ENCODE peak calls at places on chromosome 22, in four cellular contexts. One of them, this sample, is unnamed.

GRCh38 chr22:27212617-27213177 is 555.3 kb downstream of the MIAT start:
- DNase-seq in GM12878: no peak
- DNase-seq in H1: no peak
- DNase-seq in HepG2: no peak
- DNase-seq in this sample: no peak

GRCh38 chr22:17087176-17088131 is 2.7 kb downstream of the IL17RA start:
- DNase-seq in H1: no peak
- DNase-seq in HepG2: no peak
- DNase-seq in GM12878: peak; percentile 55
- DNase-seq in this sample: no peak

GRCh38 chr22:23067023-23067650 is 3.2 kb upstream of the GNAZ start:
- DNase-seq in H1: peak; percentile 36
- DNase-seq in HepG2: no peak
- DNase-seq in GM12878: no peak
- DNase-seq in this sample: no peak

GRCh38 chr22:27949421-27949820 is 30.4 kb upstream of the PITPNB start:
- DNase-seq in GM12878: no peak
- DNase-seq in HepG2: peak; percentile 21
- DNase-seq in H1: no peak
- DNase-seq in this sample: no peak

GRCh38 chr22:38742176-38742942 is 13.4 kb downstream of the SUN2 start:
- DNase-seq in HepG2: no peak
- DNase-seq in H1: no peak
- DNase-seq in GM12878: no peak
- DNase-seq in this sample: no peak

GRCh38 chr22:47115518-47115890 is 353.1 kb downstream of the TBC1D22A start:
- DNase-seq in H1: no peak
- DNase-seq in HepG2: no peak
- DNase-seq in GM12878: no peak
- DNase-seq in this sample: no peak

GRCh38 chr22:17924735-17925727 is 99.3 kb downstream of the MICAL3 start:
- DNase-seq in HepG2: no peak
- DNase-seq in GM12878: no peak
- DNase-seq in H1: no peak
- DNase-seq in this sample: no peak

GRCh38 chr22:50031189-50032091 is 18.9 kb upstream of the IL17REL start:
- DNase-seq in GM12878: no peak
- DNase-seq in HepG2: no peak
- DNase-seq in H1: no peak
- DNase-seq in this sample: no peak

GRCh38 chr22:46201059-46201757 is 48.9 kb downstream of the CDPF1 start:
- DNase-seq in H1: peak; percentile 66
- DNase-seq in GM12878: no peak
- DNase-seq in HepG2: peak; percentile 61
- DNase-seq in this sample: no peak

GRCh38 chr22:24571266-24571665 is 15.5 kb downstream of the SNRPD3 start:
- DNase-seq in HepG2: no peak
- DNase-seq in H1: no peak
- DNase-seq in GM12878: no peak
- DNase-seq in this sample: no peak

GRCh38 chr22:39179401-39179827 is 26.9 kb upstream of the CBX7 start:
- DNase-seq in H1: peak; percentile 55
- DNase-seq in GM12878: no peak
- DNase-seq in HepG2: no peak
- DNase-seq in this sample: peak; percentile 40

GRCh38 chr22:24244144-24244787 is 616 bp downstream of the GGT5 start:
- DNase-seq in HepG2: no peak
- DNase-seq in H1: no peak
- DNase-seq in GM12878: no peak
- DNase-seq in this sample: no peak

GRCh38 chr22:39188809-39189208 is 36.3 kb upstream of the CBX7 start:
- DNase-seq in GM12878: no peak
- DNase-seq in H1: no peak
- DNase-seq in HepG2: no peak
- DNase-seq in this sample: no peak

GRCh38 chr22:40599731-40600130 is 36.8 kb downstream of the MRTFA start:
- DNase-seq in HepG2: no peak
- DNase-seq in GM12878: no peak
- DNase-seq in H1: no peak
- DNase-seq in this sample: no peak

GRCh38 chr22:40606306-40606705 is 30.2 kb downstream of the MRTFA start:
- DNase-seq in GM12878: no peak
- DNase-seq in HepG2: peak; percentile 29
- DNase-seq in H1: no peak
- DNase-seq in this sample: no peak

GRCh38 chr22:40602231-40602630 is 34.3 kb downstream of the MRTFA start:
- DNase-seq in GM12878: no peak
- DNase-seq in HepG2: no peak
- DNase-seq in H1: no peak
- DNase-seq in this sample: no peak

GRCh38 chr22:40605676-40606250 is 30.8 kb downstream of the MRTFA start:
- DNase-seq in H1: no peak
- DNase-seq in GM12878: no peak
- DNase-seq in HepG2: no peak
- DNase-seq in this sample: no peak

DNA sequence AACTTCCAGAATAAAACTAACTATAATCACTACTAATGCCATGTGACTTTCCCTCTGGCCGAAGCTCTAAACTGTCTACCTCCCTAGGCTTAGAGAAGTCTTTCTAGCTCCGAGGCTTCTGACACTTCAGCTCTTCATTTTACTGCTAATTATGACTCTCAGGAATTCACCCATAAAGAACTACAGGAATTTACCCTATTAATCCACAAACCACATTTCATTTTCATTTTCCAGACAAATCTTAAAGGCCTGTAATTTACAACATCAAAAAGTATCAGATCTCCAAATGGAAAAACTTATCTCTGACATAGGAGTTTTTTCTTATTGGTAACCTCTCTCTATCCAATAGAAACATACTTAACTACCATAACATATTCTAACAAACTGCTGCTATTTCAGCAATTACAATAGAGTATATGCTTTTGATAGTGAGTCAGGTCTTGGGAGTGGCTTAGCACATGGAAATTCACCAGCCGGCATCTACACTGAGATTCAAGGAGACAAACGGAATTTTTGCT is 33.4 kb downstream of the MRTFA start:
- DNase-seq in H1: no peak
- DNase-seq in GM12878: no peak
- DNase-seq in HepG2: no peak
- DNase-seq in this sample: no peak
- TF ChIP-seq CBX5 in H1: no peak
- TF ChIP-seq CBX5 in GM12878: no peak
- TF ChIP-seq CBX5 in HepG2: no peak
- TF ChIP-seq CBX5 in this sample: no peak

GRCh38 chr22:43166132-43166930 is 15.0 kb downstream of the TSPO start:
- DNase-seq in H1: no peak
- DNase-seq in GM12878: no peak
- DNase-seq in HepG2: no peak
- DNase-seq in this sample: no peak
- TF ChIP-seq USF2 in H1: no peak
- TF ChIP-seq USF2 in GM12878: no peak
- TF ChIP-seq USF2 in HepG2: no peak
- TF ChIP-seq USF2 in this sample: no peak

GRCh38 chr22:44957267-44957905 is 52.4 kb downstream of the PHF21B start:
- DNase-seq in H1: no peak
- DNase-seq in HepG2: peak; percentile 9
- DNase-seq in GM12878: no peak
- DNase-seq in this sample: no peak
- TF ChIP-seq CBX5 in H1: no peak
- TF ChIP-seq CBX5 in HepG2: no peak
- TF ChIP-seq CBX5 in GM12878: no peak
- TF ChIP-seq CBX5 in this sample: no peak

GRCh38 chr22:36795633-36796032 is 19.7 kb upstream of the IFT27 start:
- DNase-seq in HepG2: no peak
- DNase-seq in H1: no peak
- DNase-seq in GM12878: no peak
- DNase-seq in this sample: no peak

GRCh38 chr22:36787594-36787993 is 11.7 kb upstream of the IFT27 start:
- DNase-seq in H1: no peak
- DNase-seq in HepG2: no peak
- DNase-seq in GM12878: no peak
- DNase-seq in this sample: no peak

GRCh38 chr22:36790648-36791047 is 14.7 kb upstream of the IFT27 start:
- DNase-seq in GM12878: no peak
- DNase-seq in HepG2: no peak
- DNase-seq in H1: no peak
- DNase-seq in this sample: no peak
- TF ChIP-seq USF2 in GM12878: no peak
- TF ChIP-seq USF2 in HepG2: no peak
- TF ChIP-seq USF2 in H1: no peak
- TF ChIP-seq USF2 in this sample: no peak

DNA sequence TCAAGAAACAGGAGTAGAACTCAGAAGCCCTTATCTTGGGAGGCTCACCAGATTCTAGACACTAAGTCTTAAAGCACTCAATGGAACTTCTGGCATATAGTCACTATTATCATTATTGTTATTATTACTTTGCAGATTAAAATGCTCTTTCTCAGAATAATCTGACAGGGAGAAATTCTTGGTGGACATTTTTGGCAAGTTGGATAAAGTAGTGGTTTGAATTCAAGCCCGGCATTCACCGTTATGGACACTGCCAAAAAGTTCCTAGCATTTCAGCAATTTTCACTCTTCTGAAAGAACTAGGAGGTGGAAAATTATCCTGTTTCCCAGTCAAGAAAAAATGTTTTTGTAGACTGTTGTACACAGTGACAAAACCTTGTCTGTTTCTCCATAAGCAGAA is 179.6 kb upstream of the ISX start:
- DNase-seq in HepG2: no peak
- DNase-seq in H1: no peak
- DNase-seq in GM12878: no peak
- DNase-seq in this sample: no peak
- TF ChIP-seq CBX5 in HepG2: no peak
- TF ChIP-seq CBX5 in H1: no peak
- TF ChIP-seq CBX5 in GM12878: no peak
- TF ChIP-seq CBX5 in this sample: no peak

DNA sequence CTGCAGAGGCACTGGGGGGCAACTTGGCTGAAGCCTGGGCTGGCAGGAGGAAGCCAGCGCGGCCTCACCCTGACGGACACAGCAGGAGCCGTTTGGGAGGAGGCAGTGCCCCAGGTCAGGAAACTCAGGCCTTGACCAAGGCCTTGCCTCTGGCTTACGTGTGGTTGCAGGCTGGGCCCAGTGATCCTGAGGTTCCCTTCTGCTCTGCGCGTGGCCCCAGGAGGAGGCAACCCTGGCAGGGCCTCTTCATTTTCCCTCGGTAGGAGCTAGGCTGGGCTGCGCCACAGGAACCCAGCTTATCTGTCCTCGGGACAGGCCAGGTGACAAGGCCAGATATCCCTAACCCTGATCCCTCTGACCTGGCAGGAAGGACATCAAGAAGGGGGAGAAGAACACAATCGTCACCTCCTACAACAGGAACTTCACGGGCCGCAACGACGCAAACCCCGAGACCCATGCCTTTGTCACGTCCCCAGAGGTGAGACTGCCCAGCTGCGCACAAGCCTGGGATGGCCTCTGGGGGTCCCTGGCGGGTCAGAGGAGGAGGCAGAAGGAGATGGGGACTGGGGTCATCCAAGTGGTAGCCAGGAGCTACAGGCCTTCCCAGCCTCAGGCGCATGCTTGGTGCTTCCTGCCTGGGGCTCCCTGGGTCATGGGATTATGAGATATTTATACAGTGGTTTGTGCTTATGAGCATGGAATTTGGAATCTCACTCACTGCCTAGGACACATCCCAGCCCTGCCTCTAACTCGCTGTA is 20.6 kb downstream of the POLR3H start:
- DNase-seq in GM12878: no peak
- DNase-seq in H1: no peak
- DNase-seq in HepG2: no peak
- DNase-seq in this sample: peak; percentile 63
- TF ChIP-seq USF2 in GM12878: no peak
- TF ChIP-seq USF2 in H1: no peak
- TF ChIP-seq USF2 in HepG2: no peak
- TF ChIP-seq USF2 in this sample: no peak

DNA sequence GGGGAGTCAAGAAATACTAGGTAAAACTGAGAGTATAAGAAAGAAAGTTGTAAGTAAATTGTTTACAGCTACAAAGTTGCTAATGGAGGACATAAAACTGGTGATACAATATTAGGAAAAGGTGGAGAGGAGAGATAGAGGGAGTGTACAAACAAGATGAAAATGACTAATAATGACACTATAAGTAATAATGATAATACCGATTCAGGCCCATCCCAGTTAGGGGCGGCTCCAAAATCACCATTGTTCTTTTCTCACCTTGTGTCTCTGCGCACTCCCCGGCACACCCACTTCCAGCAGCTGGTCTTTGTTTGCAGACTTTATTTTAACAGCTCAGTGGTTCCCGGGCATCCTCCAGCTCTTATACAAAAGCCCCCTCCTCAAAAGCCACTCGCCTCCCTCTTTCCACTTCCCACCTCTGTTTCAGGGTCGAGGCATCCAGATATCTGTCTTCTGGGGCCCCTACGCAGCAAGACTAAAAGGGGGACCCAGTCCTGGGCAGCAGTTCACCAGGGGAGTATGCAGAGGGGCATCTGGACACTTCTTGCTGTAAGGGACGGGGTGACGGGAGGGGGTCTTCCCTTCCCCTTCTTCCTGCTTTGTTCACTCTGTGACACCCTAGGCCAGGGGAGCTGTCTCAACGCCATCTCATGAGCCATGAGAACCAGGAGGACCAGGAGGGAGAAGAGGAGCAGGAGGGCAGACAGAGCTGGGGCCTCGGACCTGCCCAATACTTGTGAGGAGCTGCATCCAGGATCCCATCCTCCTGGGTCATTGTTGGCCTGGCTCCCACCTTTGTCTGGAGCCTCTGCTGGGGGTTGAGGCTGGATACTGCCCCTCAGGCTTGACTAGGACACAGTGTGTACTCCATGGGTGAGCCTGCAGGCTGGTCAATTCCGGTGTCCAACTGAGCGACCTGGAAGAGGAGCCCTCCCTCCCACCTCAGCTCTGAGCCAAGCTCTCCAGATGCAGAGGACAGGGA is 2.7 kb downstream of the APOL2 start:
- DNase-seq in GM12878: no peak
- DNase-seq in HepG2: no peak
- DNase-seq in H1: no peak
- DNase-seq in this sample: no peak
- TF ChIP-seq CBX5 in GM12878: no peak
- TF ChIP-seq CBX5 in HepG2: no peak
- TF ChIP-seq CBX5 in H1: no peak
- TF ChIP-seq CBX5 in this sample: no peak

DNA sequence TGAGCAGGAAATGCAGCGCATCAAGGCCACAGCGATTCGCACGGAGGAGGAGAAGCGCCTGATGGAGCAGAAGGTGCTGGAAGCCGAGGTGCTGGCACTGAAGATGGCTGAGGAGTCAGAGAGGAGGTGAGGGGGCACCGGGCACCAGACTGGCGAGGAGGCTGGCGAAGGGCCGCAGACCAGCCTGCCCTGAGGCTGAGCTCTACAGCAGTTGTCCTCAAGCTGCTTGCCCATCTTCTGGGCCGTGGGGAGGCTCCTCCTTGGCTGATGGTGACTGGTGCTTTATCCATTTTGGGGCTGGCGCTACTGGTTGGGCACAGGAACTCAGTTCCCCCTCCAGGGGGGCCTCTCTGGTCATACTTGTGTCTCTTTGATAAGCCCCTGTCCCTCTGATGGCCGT is 46.4 kb upstream of the CABP7 start:
- DNase-seq in H1: no peak
- DNase-seq in HepG2: no peak
- DNase-seq in GM12878: no peak
- DNase-seq in this sample: no peak
- TF ChIP-seq USF2 in H1: no peak
- TF ChIP-seq USF2 in HepG2: no peak
- TF ChIP-seq USF2 in GM12878: no peak
- TF ChIP-seq USF2 in this sample: no peak